ENCODE peak calls at places on chromosomes 3 and 15, in four cellular contexts. One of them, this sample, is unnamed.

GRCh38 chr15:63492541-63493077 is 11.8 kb upstream of the USP3 start:
- DNase-seq in H1: no peak
- DNase-seq in K562: no peak
- DNase-seq in HepG2: no peak
- DNase-seq in this sample: no peak

GRCh38 chr3:18740631-18741583 is 315.8 kb upstream of the SATB1 start:
- DNase-seq in H1: no peak
- DNase-seq in K562: no peak
- DNase-seq in HepG2: no peak
- DNase-seq in this sample: no peak

GRCh38 chr15:101349497-101349951 is 54.5 kb upstream of the SNRPA1 start:
- DNase-seq in H1: no peak
- DNase-seq in K562: no peak
- DNase-seq in HepG2: no peak
- DNase-seq in this sample: no peak

GRCh38 chr3:37594873-37595783 is 266.6 kb upstream of the CTDSPL start:
- DNase-seq in H1: no peak
- DNase-seq in K562: no peak
- DNase-seq in HepG2: peak
- DNase-seq in this sample: no peak

GRCh38 chr3:149020839-149021252 is 29.5 kb downstream of the GYG1 start:
- DNase-seq in H1: no peak
- DNase-seq in K562: no peak
- DNase-seq in HepG2: no peak
- DNase-seq in this sample: no peak

GRCh38 chr15:100998630-100999029 is 79.5 kb downstream of the LRRK1 start:
- DNase-seq in H1: no peak
- DNase-seq in K562: no peak
- DNase-seq in HepG2: no peak
- DNase-seq in this sample: no peak

GRCh38 chr3:2937055-2937454 is 173.1 kb downstream of the IL5RA start:
- DNase-seq in H1: no peak
- DNase-seq in K562: no peak
- DNase-seq in HepG2: no peak
- DNase-seq in this sample: no peak

GRCh38 chr15:70284438-70285214 is 186.9 kb upstream of the TLE3 start:
- DNase-seq in H1: no peak
- DNase-seq in K562: no peak
- DNase-seq in HepG2: no peak
- DNase-seq in this sample: no peak

GRCh38 chr15:100779331-100780207 is 100.1 kb upstream of the ALDH1A3 start:
- DNase-seq in H1: no peak
- DNase-seq in K562: no peak
- DNase-seq in HepG2: no peak
- DNase-seq in this sample: no peak

GRCh38 chr15:93829115-93829849 is 402.1 kb upstream of the MCTP2 start:
- DNase-seq in H1: no peak
- DNase-seq in K562: no peak
- DNase-seq in HepG2: no peak
- DNase-seq in this sample: peak

GRCh38 chr15:71410347-71410746 is 295.1 kb downstream of the THSD4 start:
- DNase-seq in H1: no peak
- DNase-seq in K562: no peak
- DNase-seq in HepG2: no peak
- DNase-seq in this sample: no peak

GRCh38 chr3:190339130-190339529 is 16.9 kb upstream of the CLDN1 start:
- DNase-seq in H1: no peak
- DNase-seq in K562: no peak
- DNase-seq in HepG2: peak
- DNase-seq in this sample: no peak

GRCh38 chr3:150723946-150724345 is 20.2 kb upstream of the ERICH6 start:
- DNase-seq in H1: no peak
- DNase-seq in K562: no peak
- DNase-seq in HepG2: no peak
- DNase-seq in this sample: no peak

GRCh38 chr3:80734955-80735354 is 967.2 kb upstream of the ROBO1 start:
- DNase-seq in H1: no peak
- DNase-seq in K562: no peak
- DNase-seq in HepG2: no peak
- DNase-seq in this sample: no peak

GRCh38 chr15:75666823-75667501 is 19.2 kb downstream of the SNX33 start:
- DNase-seq in H1: no peak
- DNase-seq in K562: no peak
- DNase-seq in HepG2: peak
- DNase-seq in this sample: peak

GRCh38 chr3:128488995-128489859 is 3.8 kb downstream of the GATA2 start:
- DNase-seq in H1: no peak
- DNase-seq in K562: peak
- DNase-seq in HepG2: peak
- DNase-seq in this sample: no peak

GRCh38 chr3:129654126-129654525 is 47.6 kb upstream of the PLXND1 start:
- DNase-seq in H1: no peak
- DNase-seq in K562: no peak
- DNase-seq in HepG2: no peak
- DNase-seq in this sample: no peak

GRCh38 chr3:101170806-101171558 is 149.4 kb downstream of the IMPG2 start:
- DNase-seq in H1: no peak
- DNase-seq in K562: no peak
- DNase-seq in HepG2: no peak
- DNase-seq in this sample: no peak

GRCh38 chr3:58049143-58049785 is 41.0 kb downstream of the FLNB start:
- DNase-seq in H1: peak
- DNase-seq in K562: peak
- DNase-seq in HepG2: peak
- DNase-seq in this sample: peak

DNA sequence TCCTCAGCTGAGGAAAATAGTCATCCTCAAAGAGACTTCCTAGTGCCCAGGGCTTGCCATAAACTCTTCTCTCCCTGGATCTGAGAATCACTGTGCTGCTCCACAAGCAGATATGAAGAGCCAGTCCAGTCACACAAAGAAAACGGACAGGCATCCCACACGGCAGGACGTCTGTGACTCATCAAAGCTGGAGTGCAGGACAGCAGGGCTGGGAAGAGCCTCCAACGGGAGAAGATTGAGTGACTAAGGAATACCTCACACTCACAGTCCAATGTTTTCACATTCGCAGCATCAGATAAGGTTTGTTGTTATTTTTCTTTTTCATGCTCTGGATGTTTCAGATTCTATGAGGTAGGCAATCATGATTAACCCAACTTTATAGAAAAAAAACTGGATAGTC is 57.8 kb downstream of the NEK10 start:
- DNase-seq in H1: peak
- DNase-seq in K562: no peak
- DNase-seq in HepG2: peak
- DNase-seq in this sample: peak
- TF ChIP-seq USF2 in H1: no peak
- TF ChIP-seq USF2 in K562: no peak
- TF ChIP-seq USF2 in HepG2: no peak
- TF ChIP-seq USF2 in this sample: no peak

GRCh38 chr15:89822611-89822950 is 7.9 kb upstream of the ANPEP start:
- DNase-seq in H1: no peak
- DNase-seq in K562: no peak
- DNase-seq in HepG2: no peak
- DNase-seq in this sample: no peak

GRCh38 chr15:89822951-89823701 is 8.5 kb upstream of the ANPEP start:
- DNase-seq in H1: no peak
- DNase-seq in K562: no peak
- DNase-seq in HepG2: no peak
- DNase-seq in this sample: no peak

GRCh38 chr15:89825264-89825940 is 10.8 kb upstream of the ANPEP start:
- DNase-seq in H1: no peak
- DNase-seq in K562: no peak
- DNase-seq in HepG2: no peak
- DNase-seq in this sample: no peak

GRCh38 chr15:89823836-89824606 is 9.4 kb upstream of the ANPEP start:
- DNase-seq in H1: no peak
- DNase-seq in K562: no peak
- DNase-seq in HepG2: no peak
- DNase-seq in this sample: no peak

DNA sequence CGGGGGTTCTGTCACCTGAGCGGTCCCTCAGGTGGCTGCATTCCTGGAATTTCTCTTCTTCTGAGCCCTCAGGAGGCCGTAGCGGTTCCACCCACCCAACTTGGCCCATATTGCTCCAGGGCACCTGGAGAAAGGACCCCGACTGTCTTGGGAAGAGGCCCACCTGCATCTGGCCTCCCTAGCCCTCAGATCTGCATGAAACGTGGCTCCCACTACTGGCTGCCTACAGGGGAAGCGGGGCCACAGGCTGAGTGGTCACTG is 9.9 kb upstream of the ANPEP start:
- DNase-seq in H1: no peak
- DNase-seq in K562: no peak
- DNase-seq in HepG2: no peak
- DNase-seq in this sample: no peak
- H3K4me2 ChIP-seq in H1: no peak
- H3K4me2 ChIP-seq in K562: no peak
- H3K4me2 ChIP-seq in HepG2: no peak
- H3K4me2 ChIP-seq in this sample: no peak

GRCh38 chr15:37771462-37771861 is 163.0 kb upstream of the TMCO5A start:
- DNase-seq in H1: no peak
- DNase-seq in K562: no peak
- DNase-seq in HepG2: no peak
- DNase-seq in this sample: no peak
- TF ChIP-seq RNF2 in H1: no peak
- TF ChIP-seq RNF2 in K562: no peak
- TF ChIP-seq RNF2 in HepG2: no peak
- TF ChIP-seq RNF2 in this sample: no peak

GRCh38 chr3:197371521-197372075 is 73.2 kb upstream of the DLG1 start:
- DNase-seq in H1: no peak
- DNase-seq in K562: no peak
- DNase-seq in HepG2: no peak
- DNase-seq in this sample: no peak
- TF ChIP-seq USF2 in H1: no peak
- TF ChIP-seq USF2 in K562: no peak
- TF ChIP-seq USF2 in HepG2: no peak
- TF ChIP-seq USF2 in this sample: no peak

GRCh38 chr15:32856753-32857152 is 138.9 kb downstream of the GREM1 start:
- DNase-seq in H1: no peak
- DNase-seq in K562: no peak
- DNase-seq in HepG2: no peak
- DNase-seq in this sample: no peak
- H3K4me2 ChIP-seq in H1: no peak
- H3K4me2 ChIP-seq in K562: no peak
- H3K4me2 ChIP-seq in HepG2: no peak
- H3K4me2 ChIP-seq in this sample: peak

GRCh38 chr3:197522183-197522715 is 33.5 kb downstream of the BDH1 start:
- DNase-seq in H1: no peak
- DNase-seq in K562: no peak
- DNase-seq in HepG2: no peak
- DNase-seq in this sample: no peak
- TF ChIP-seq RNF2 in H1: no peak
- TF ChIP-seq RNF2 in K562: no peak
- TF ChIP-seq RNF2 in HepG2: no peak
- TF ChIP-seq RNF2 in this sample: no peak

GRCh38 chr3:159126261-159127020 is 324.6 kb downstream of the MFSD1 start:
- DNase-seq in H1: no peak
- DNase-seq in K562: no peak
- DNase-seq in HepG2: no peak
- DNase-seq in this sample: no peak
- TF ChIP-seq USF2 in H1: no peak
- TF ChIP-seq USF2 in K562: no peak
- TF ChIP-seq USF2 in HepG2: no peak
- TF ChIP-seq USF2 in this sample: no peak

This sample was measured in A549.